ENCODE peak calls at places on chromosomes 1 and 21, in eight cellular contexts. Q is tibial artery, G is RWPE2, F is choroid plexus epithelial cell, Y is uterus, X is sigmoid colon, D is IMR-90, A is mucosa of descending colon. W is an unnamed sample.

GRCh38 chr1:58440696-58441095 is 105.8 kb downstream of the OMA1 start:
- DNase-seq in F (no peak), Y (no peak), G (no peak), A (no peak), D (no peak), Q (no peak), X (no peak), W (no peak)

GRCh38 chr1:79657916-79658662 is 651.6 kb upstream of the ADGRL4 start:
- DNase-seq in A (no peak), Q (no peak), X (no peak), F (peak; percentile 4), G (no peak), Y (no peak), D (peak; percentile 5), W (peak; percentile 80)

GRCh38 chr1:45065083-45065482 is 53.0 kb downstream of the UROD start:
- DNase-seq in Q (no peak), F (no peak), G (no peak), A (no peak), D (no peak), X (no peak), Y (no peak), W (no peak)

GRCh38 chr1:173023343-173023742 is 27.4 kb downstream of the TNFSF18 start:
- DNase-seq in D (peak; percentile 38), G (no peak), X (no peak), Q (no peak), F (no peak), Y (no peak), A (no peak), W (peak; percentile 75)

GRCh38 chr1:25140073-25140797 is 92.1 kb downstream of the SYF2 start:
- DNase-seq in A (no peak), X (no peak), G (no peak), D (no peak), F (peak; percentile 17), Y (no peak), Q (peak; percentile 48), W (peak; percentile 12)

GRCh38 chr1:162376754-162377153 is at the start of gene SPATA46:
- DNase-seq in X (peak; percentile 30), Q (no peak), D (no peak), Y (no peak), A (no peak), G (no peak), F (no peak), W (no peak)

GRCh38 chr1:201692307-201693018 is 136.5 kb upstream of the IPO9 start:
- DNase-seq in Q (no peak), X (no peak), D (no peak), G (no peak), A (no peak), Y (no peak), F (no peak), W (peak; percentile 53)

GRCh38 chr21:44957901-44958451 is 18.1 kb downstream of the SLX9 start:
- DNase-seq in Q (peak; percentile 75), A (no peak), X (peak; percentile 68), D (no peak), Y (no peak), G (no peak), F (no peak), W (no peak)

GRCh38 chr1:70455291-70455690 is 44.2 kb downstream of the CTH start:
- DNase-seq in D (no peak), X (no peak), Y (no peak), G (no peak), A (no peak), F (no peak), Q (no peak), W (no peak)

GRCh38 chr1:157595356-157595755 is 2.5 kb downstream of the FCRL4 start:
- DNase-seq in Y (no peak), G (no peak), A (no peak), D (no peak), F (no peak), X (no peak), Q (no peak), W (no peak)

GRCh38 chr1:8134546-8135235 is 108.6 kb upstream of the ERRFI1 start:
- DNase-seq in A (no peak), Y (no peak), D (no peak), F (peak; percentile 72), X (no peak), Q (no peak), G (no peak), W (peak; percentile 61)

GRCh38 chr1:66183386-66183785 is 350.6 kb upstream of the SGIP1 start:
- DNase-seq in Y (no peak), X (no peak), Q (no peak), A (no peak), G (no peak), D (no peak), F (no peak), W (no peak)

GRCh38 chr1:228392111-228392936 is 14.3 kb downstream of the TRIM11 start:
- DNase-seq in X (peak; percentile 50), Y (no peak), D (peak; percentile 30), Q (peak; percentile 25), G (no peak), F (peak; percentile 79), A (no peak), W (peak; percentile 40)

GRCh38 chr21:15206514-15206913 is 141.7 kb upstream of the NRIP1 start:
- DNase-seq in D (no peak), F (no peak), Q (no peak), Y (no peak), X (no peak), A (no peak), G (no peak), W (no peak)

GRCh38 chr1:193275773-193276172 is 89.4 kb upstream of the B3GALT2 start:
- DNase-seq in Y (no peak), G (no peak), Q (no peak), A (no peak), F (no peak), X (no peak), D (no peak), W (no peak)

GRCh38 chr1:155049651-155050559 is 1.2 kb upstream of the ADAM15 start:
- DNase-seq in G (no peak), X (no peak), A (no peak), D (peak; percentile 69), F (no peak), Q (no peak), Y (no peak), W (peak; percentile 28)

GRCh38 chr1:84479998-84480397 is 932 bp downstream of the RPF1 start:
- DNase-seq in Q (no peak), F (no peak), G (no peak), D (peak; percentile 6), A (no peak), X (no peak), Y (no peak), W (no peak)

GRCh38 chr1:205088341-205088740 is 4.1 kb upstream of the TMEM81 start:
- DNase-seq in Y (no peak), X (no peak), G (no peak), D (peak; percentile 62), Q (no peak), A (no peak), F (no peak), W (no peak)

GRCh38 chr1:233105225-233105624 is 154.8 kb downstream of the NTPCR start:
- DNase-seq in Y (no peak), F (peak; percentile 58), Q (no peak), X (no peak), G (no peak), A (no peak), D (peak; percentile 70), W (no peak)

GRCh38 chr1:112687361-112687760 is 12.9 kb downstream of the MOV10 start:
- DNase-seq in X (no peak), F (no peak), Y (no peak), A (no peak), Q (no peak), D (no peak), G (peak; percentile 87), W (no peak)

GRCh38 chr1:152349611-152350010 is 10.2 kb downstream of the FLG2 start:
- DNase-seq in A (no peak), G (no peak), F (no peak), X (no peak), Y (no peak), Q (no peak), D (no peak), W (no peak)

GRCh38 chr1:152344463-152344862 is 15.3 kb downstream of the FLG2 start:
- DNase-seq in Q (no peak), X (no peak), F (no peak), G (no peak), Y (no peak), A (no peak), D (no peak), W (no peak)

GRCh38 chr1:152347116-152347728 is 12.6 kb downstream of the FLG2 start:
- DNase-seq in Q (no peak), D (peak; percentile 52), Y (no peak), F (peak; percentile 79), G (no peak), A (no peak), X (no peak), W (peak; percentile 12)

GRCh38 chr1:152348447-152348846 is 11.4 kb downstream of the FLG2 start:
- DNase-seq in Y (no peak), A (no peak), X (no peak), D (no peak), F (peak; percentile 16), Q (no peak), G (no peak), W (no peak)
- TF ChIP-seq CTCF in Y (no peak), A (no peak), X (no peak), D (no peak), F (peak; percentile 41), Q (no peak), G (peak; percentile 49), W (peak; percentile 5)

GRCh38 chr1:200376521-200376920 is 33.3 kb downstream of the ZNF281 start:
- DNase-seq in G (no peak), Y (no peak), Q (no peak), D (no peak), A (no peak), X (no peak), F (no peak), W (peak; percentile 44)
- H3K4me3 ChIP-seq in G (no peak overlapping the region), Y (no peak overlapping the region), Q (no peak overlapping the region), D (no peak overlapping the region), A (no peak overlapping the region), X (no peak overlapping the region), F (no peak overlapping the region), W (no peak overlapping the region)

GRCh38 chr1:6472391-6472790 is 6.4 kb upstream of the TNFRSF25 start:
- DNase-seq in G (no peak), F (no peak), Q (no peak), X (no peak), D (no peak), Y (no peak), A (peak; percentile 82), W (no peak)
- TF ChIP-seq CTCF in G (peak; percentile 29), F (peak; percentile 40), Q (no peak), X (no peak), D (peak; percentile 12), Y (no peak), A (peak; percentile 45), W (no peak)

DNA sequence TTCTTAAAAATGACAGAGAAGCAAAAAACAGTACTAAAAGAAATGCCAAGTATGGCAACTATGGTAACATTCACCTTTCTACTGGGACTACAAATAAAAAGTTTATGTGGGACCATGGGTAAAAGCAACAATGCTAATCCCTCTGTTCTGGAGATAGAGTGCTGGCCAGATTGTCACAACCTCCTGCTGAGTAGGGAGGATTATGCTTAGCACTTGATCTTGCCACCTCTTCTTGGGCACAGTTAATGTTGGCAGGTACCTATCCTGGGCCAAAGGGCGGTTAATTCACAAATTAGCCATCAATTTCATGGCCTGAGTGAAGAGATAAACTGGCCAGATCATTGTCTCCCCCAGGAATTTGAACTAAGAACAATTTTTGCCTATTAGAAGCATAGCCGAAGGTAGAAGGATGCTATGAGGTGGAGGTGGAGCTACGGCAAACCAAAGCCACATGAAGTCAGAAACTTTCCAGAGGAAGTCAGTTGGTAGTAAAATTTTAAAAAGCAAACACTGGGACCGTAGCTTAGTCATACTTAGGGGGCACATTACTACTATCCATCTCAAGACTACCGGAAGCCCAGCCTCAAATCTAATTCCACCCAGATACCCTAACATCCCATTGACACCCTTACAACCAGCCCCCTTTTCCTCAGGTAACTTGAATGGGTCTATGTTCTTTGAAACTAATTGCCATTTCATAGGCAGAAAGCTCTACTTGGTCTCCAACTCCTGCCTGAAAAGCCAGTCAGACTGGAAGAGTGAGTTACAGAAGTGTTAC is 2.7 kb downstream of the SCYL3 start:
- DNase-seq in D (no peak), X (no peak), Q (no peak), Y (no peak), F (no peak), A (no peak), G (no peak), W (no peak)
- H3K4me3 ChIP-seq in D (no peak overlapping the region), X (no peak overlapping the region), Q (no peak overlapping the region), Y (no peak overlapping the region), F (no peak overlapping the region), A (no peak overlapping the region), G (peak overlapping the region; percentile 2), W (no peak overlapping the region)